ENCODE peak calls at places on chromosomes 12 and 14, in nine cellular contexts. H is right lobe of liver; M is upper lobe of right lung; O is thyroid gland; X is tibial nerve; N is keratinocyte; Y is effector memory CD4-positive, alpha-beta T cell; T is body of pancreas; C is CD8-positive, alpha-beta memory T cell. F is an unnamed sample.

GRCh38 chr12:40225984-40226602 is 1.3 kb downstream of the LRRK2 start:
- DNase-seq in Y (no peak), T (no peak), N (no peak), X (no peak), C (no peak), O (no peak), M (no peak), H (no peak), F (no peak)

GRCh38 chr12:6946920-6947374 is 3.1 kb downstream of the C12orf57 start:
- DNase-seq in N (no peak), X (no peak), C (no peak), M (no peak), H (no peak), Y (no peak), T (no peak), O (no peak), F (no peak)

GRCh38 chr12:88753074-88753473 is 172.8 kb upstream of the KITLG start:
- DNase-seq in N (no peak), M (no peak), H (no peak), O (no peak), Y (no peak), T (no peak), X (no peak), C (no peak), F (no peak)

GRCh38 chr12:18700254-18700653 is 37.6 kb downstream of the PLCZ1 start:
- DNase-seq in T (no peak), Y (no peak), N (peak; percentile 40), M (no peak), H (no peak), O (no peak), X (no peak), C (no peak), F (peak; percentile 25)

GRCh38 chr12:24404086-24404815 is 454.8 kb upstream of the SOX5 start:
- DNase-seq in X (no peak), C (no peak), T (no peak), H (no peak), N (no peak), O (no peak), Y (no peak), M (no peak), F (no peak)

GRCh38 chr12:2624543-2625266 is 170.1 kb upstream of the FKBP4 start:
- DNase-seq in C (no peak), H (no peak), Y (no peak), M (no peak), T (no peak), N (peak; percentile 26), X (no peak), O (no peak), F (no peak)

GRCh38 chr14:33686218-33686617 is 264.7 kb downstream of the EGLN3 start:
- DNase-seq in O (no peak), C (no peak), N (peak; percentile 48), T (no peak), H (no peak), X (no peak), M (no peak), Y (no peak), F (no peak)

GRCh38 chr12:55899035-55899434 is 28.7 kb downstream of the PYM1 start:
- DNase-seq in N (no peak), T (no peak), O (no peak), X (no peak), M (no peak), H (no peak), Y (no peak), C (no peak), F (no peak)

GRCh38 chr12:132356686-132357622 is 27.6 kb upstream of the GALNT9 start:
- DNase-seq in H (peak; percentile 35), T (no peak), N (no peak), Y (no peak), M (peak; percentile 62), X (no peak), O (no peak), C (no peak), F (no peak)

GRCh38 chr14:103115845-103116572 is 7.3 kb upstream of the TNFAIP2 start:
- DNase-seq in N (no peak), M (no peak), X (no peak), C (no peak), H (no peak), O (no peak), T (no peak), Y (no peak), F (no peak)

GRCh38 chr12:54126696-54127537 is 61.9 kb downstream of the SMUG1 start:
- DNase-seq in M (no peak), X (peak; percentile 67), O (peak; percentile 27), H (no peak), Y (no peak), N (no peak), T (peak; percentile 26), C (no peak), F (peak; percentile 93)

GRCh38 chr12:51953925-51954324 is 2.4 kb downstream of the ACVR1B start:
- DNase-seq in O (no peak), M (no peak), X (no peak), C (no peak), N (no peak), Y (no peak), T (no peak), H (no peak), F (no peak)

GRCh38 chr14:105486333-105486973 is at the start of gene CRIP1:
- DNase-seq in X (no peak), M (no peak), O (no peak), T (no peak), Y (no peak), N (no peak), C (no peak), H (no peak), F (no peak)

GRCh38 chr12:128792398-128792797 is 31.4 kb downstream of the SLC15A4 start:
- DNase-seq in Y (no peak), T (no peak), M (peak; percentile 23), N (no peak), C (no peak), O (no peak), X (no peak), H (no peak), F (no peak)

GRCh38 chr12:130627175-130627574 is 88.9 kb downstream of the RIMBP2 start:
- DNase-seq in T (no peak), O (no peak), N (no peak), Y (no peak), H (no peak), C (no peak), M (no peak), X (no peak), F (no peak)

DNA sequence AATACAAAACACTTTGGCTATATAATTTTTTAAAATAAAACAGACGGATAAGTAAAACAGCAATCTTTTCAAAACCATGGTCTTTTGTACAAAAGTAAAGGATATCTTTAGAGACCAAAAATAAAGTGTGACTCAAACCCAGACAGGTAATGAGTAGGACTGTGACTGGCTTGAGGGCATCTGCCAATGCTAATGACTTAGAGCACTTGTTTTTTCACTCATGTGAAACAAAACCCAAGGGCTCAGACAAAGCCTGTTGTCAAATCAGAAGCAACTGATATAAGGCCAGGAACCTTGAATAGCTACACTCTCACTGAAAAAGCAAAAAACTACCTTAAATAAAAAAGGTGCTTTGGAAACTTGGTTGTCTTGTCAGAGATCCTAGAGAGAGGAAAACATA is 357.4 kb downstream of the TMEM117 start:
- DNase-seq in M (no peak), C (no peak), Y (no peak), H (no peak), O (peak; percentile 23), X (no peak), T (no peak), N (no peak), F (no peak)
- H3K27ac ChIP-seq in M (no peak overlapping the region), C (no peak overlapping the region), Y (no peak overlapping the region), H (no peak overlapping the region), O (no peak overlapping the region), X (no peak overlapping the region), T (no peak overlapping the region), N (no peak overlapping the region), F (no peak overlapping the region)

GRCh38 chr14:65098586-65098985 is 3.7 kb downstream of the MAX start:
- DNase-seq in H (no peak), M (no peak), O (no peak), C (peak; percentile 55), N (no peak), Y (no peak), T (no peak), X (no peak), F (no peak)
- H3K4me3 ChIP-seq in H (peak overlapping the region; percentile 17), M (peak overlapping the region; percentile 19), O (no peak overlapping the region), C (peak overlapping the region; percentile 35), N (peak overlapping the region; percentile 14), Y (peak overlapping the region; percentile 19), T (no peak overlapping the region), X (no peak overlapping the region), F (no peak overlapping the region)

DNA sequence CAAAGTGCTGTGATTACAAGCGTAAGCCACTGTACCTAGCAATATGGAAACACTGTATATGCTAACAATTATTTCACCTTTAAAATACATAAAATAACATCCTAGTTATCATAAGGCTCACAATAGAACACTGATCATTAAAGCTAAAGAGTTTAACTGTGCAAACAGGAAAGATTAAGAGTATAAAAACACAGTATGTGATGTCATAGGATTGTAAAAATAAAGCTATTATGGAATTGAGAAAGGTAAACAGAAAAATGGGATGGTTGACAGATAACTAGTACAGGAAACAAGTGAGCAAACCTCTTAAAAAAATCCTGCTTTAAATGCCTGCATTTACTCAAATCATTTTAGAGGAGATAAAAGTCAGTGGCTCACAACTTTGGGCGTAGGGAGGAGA is 10.8 kb upstream of the IPO8 start:
- DNase-seq in O (no peak), T (no peak), M (no peak), C (no peak), X (no peak), H (no peak), Y (no peak), N (no peak), F (no peak)
- H3K27ac ChIP-seq in O (no peak overlapping the region), T (no peak overlapping the region), M (no peak overlapping the region), C (no peak overlapping the region), X (no peak overlapping the region), H (no peak overlapping the region), Y (no peak overlapping the region), N (no peak overlapping the region), F (no peak overlapping the region)

GRCh38 chr14:77316872-77317271 is 3.8 kb downstream of the POMT2 start:
- DNase-seq in N (no peak), M (no peak), X (no peak), T (no peak), H (no peak), Y (no peak), C (no peak), O (peak; percentile 59), F (no peak)

GRCh38 chr14:77320238-77320935 is at the start of gene POMT2:
- DNase-seq in T (peak; percentile 94), N (peak; percentile 32), M (peak; percentile 97), C (peak; percentile 93), X (peak; percentile 92), O (peak; percentile 95), Y (peak; percentile 84), H (peak; percentile 97), F (peak; percentile 97)

GRCh38 chr14:77322209-77322902 is 1.5 kb downstream of the GSTZ1 start:
- DNase-seq in T (no peak), M (no peak), N (no peak), O (no peak), Y (no peak), C (no peak), H (no peak), X (no peak), F (no peak)

GRCh38 chr14:77318006-77318553 is 2.6 kb downstream of the POMT2 start:
- DNase-seq in O (no peak), T (no peak), M (no peak), X (no peak), N (no peak), Y (no peak), H (no peak), C (no peak), F (no peak)

DNA sequence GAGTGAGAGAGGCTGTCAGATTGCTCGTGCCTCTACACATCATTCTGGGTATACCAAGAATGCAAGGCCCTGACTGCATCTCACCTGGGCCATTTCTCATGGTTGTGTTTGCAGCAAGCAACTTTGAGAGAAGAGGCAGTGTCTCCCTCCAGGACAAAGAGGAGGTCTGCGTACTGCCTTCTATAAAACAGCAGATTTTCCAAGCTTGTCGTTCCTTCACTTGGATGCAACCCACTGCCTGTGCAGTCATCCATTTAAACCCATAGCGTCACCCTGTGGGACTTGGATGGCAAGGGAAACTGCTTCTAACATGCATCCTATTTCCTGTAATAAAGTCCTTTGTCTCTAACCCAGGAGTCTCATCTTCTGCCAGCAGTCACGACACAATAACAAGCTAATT is 1.3 kb downstream of the POMT2 start:
- DNase-seq in X (no peak), M (no peak), O (peak; percentile 19), T (no peak), C (no peak), Y (no peak), H (no peak), N (no peak), F (no peak)
- H3K4me3 ChIP-seq in X (no peak overlapping the region), M (peak overlapping the region; percentile 100), O (no peak overlapping the region), T (no peak overlapping the region), C (no peak overlapping the region), Y (no peak overlapping the region), H (no peak overlapping the region), N (peak overlapping the region; percentile 86), F (no peak overlapping the region)